ENCODE peak calls at places on chromosomes 7 and 10, in four cellular contexts. V is adrenal gland, X is spleen, N is suprapubic skin. L is an unnamed sample.

GRCh38 chr7:13032524-13032923 is 345.1 kb downstream of the ARL4A start:
- DNase-seq in V (no peak), X (no peak), N (no peak), L (no peak)

GRCh38 chr10:66928000-66928770 is 2.3 kb downstream of the LRRTM3 start:
- DNase-seq in V (peak; percentile 74), X (no peak), N (no peak), L (no peak)

GRCh38 chr10:96511044-96511945 is 2.4 kb downstream of the TLL2 start:
- DNase-seq in V (peak; percentile 64), X (no peak), N (peak; percentile 65), L (no peak)

GRCh38 chr7:105649727-105650381 is 68.6 kb upstream of the EFCAB10 start:
- DNase-seq in N (no peak), V (no peak), X (no peak), L (no peak)

GRCh38 chr7:20146461-20146860 is 70.7 kb downstream of the MACC1 start:
- DNase-seq in V (no peak), X (no peak), N (no peak), L (no peak)

GRCh38 chr10:123517901-123518300 is 148.3 kb upstream of the GPR26 start:
- DNase-seq in V (peak; percentile 23), N (peak; percentile 59), X (no peak), L (no peak)

GRCh38 chr7:5677538-5678294 is 103.7 kb downstream of the RNF216 start:
- DNase-seq in V (peak; percentile 85), N (peak; percentile 85), X (peak; percentile 84), L (peak; percentile 69)

GRCh38 chr10:20185116-20185515 is 368.9 kb downstream of the PLXDC2 start:
- DNase-seq in V (no peak), X (no peak), N (no peak), L (no peak)

GRCh38 chr7:48636391-48637015 is 287.8 kb upstream of the CDC14C start:
- DNase-seq in X (no peak), V (no peak), N (no peak), L (no peak)

GRCh38 chr10:3781458-3782098 is 3.4 kb downstream of the KLF6 start:
- DNase-seq in V (peak; percentile 70), N (no peak), X (peak; percentile 93), L (no peak)

GRCh38 chr7:17302575-17303142 is 4.2 kb downstream of the AHR start:
- DNase-seq in X (no peak), N (no peak), V (no peak), L (no peak)

GRCh38 chr7:17941171-17941490 is 837 bp upstream of the SNX13 start:
- DNase-seq in X (no peak), V (no peak), N (no peak), L (no peak)

GRCh38 chr7:83001362-83002040 is 161.2 kb downstream of the PCLO start:
- DNase-seq in N (no peak), V (no peak), X (no peak), L (no peak)

GRCh38 chr7:28077616-28078015 is 103.0 kb downstream of the JAZF1 start:
- DNase-seq in X (no peak), V (no peak), N (no peak), L (no peak)

GRCh38 chr7:92836489-92837213 is at the start of gene CDK6:
- DNase-seq in V (peak; percentile 65), X (peak; percentile 92), N (peak; percentile 79), L (peak; percentile 61)

GRCh38 chr7:75054744-75055527 is 18.7 kb downstream of the RCC1L start:
- DNase-seq in X (no peak), N (no peak), V (peak; percentile 92), L (peak; percentile 47)

GRCh38 chr10:90179696-90180407 is 478.5 kb downstream of the KIF20B start:
- DNase-seq in N (no peak), X (no peak), V (no peak), L (no peak)

GRCh38 chr7:113209449-113210203 is 91.3 kb upstream of the SMIM30 start:
- DNase-seq in N (no peak), V (no peak), X (no peak), L (no peak)

GRCh38 chr10:60572511-60573194 is 183.0 kb upstream of the ANK3 start:
- DNase-seq in N (no peak), V (no peak), X (no peak), L (peak; percentile 8)

GRCh38 chr10:30058570-30059132 is 735 bp downstream of the JCAD start:
- DNase-seq in N (no peak), X (peak; percentile 77), V (no peak), L (peak; percentile 15)

GRCh38 chr10:34107623-34108516 is 707.2 kb downstream of the PARD3 start:
- DNase-seq in X (no peak), V (no peak), N (no peak), L (no peak)
- TF ChIP-seq CTCF in X (no peak), V (no peak), N (no peak), L (no peak)

GRCh38 chr10:102675887-102676616 is 31.8 kb downstream of the TRIM8 start:
- DNase-seq in V (peak; percentile 73), X (no peak), N (no peak), L (no peak)

GRCh38 chr10:102676916-102677315 is 32.6 kb downstream of the TRIM8 start:
- DNase-seq in N (no peak), V (no peak), X (no peak), L (no peak)

GRCh38 chr10:102681696-102682095 is 32.5 kb downstream of the ARL3 start:
- DNase-seq in N (no peak), V (no peak), X (no peak), L (no peak)

GRCh38 chr10:102677736-102678354 is 33.6 kb downstream of the TRIM8 start:
- DNase-seq in X (no peak), N (no peak), V (no peak), L (no peak)

DNA sequence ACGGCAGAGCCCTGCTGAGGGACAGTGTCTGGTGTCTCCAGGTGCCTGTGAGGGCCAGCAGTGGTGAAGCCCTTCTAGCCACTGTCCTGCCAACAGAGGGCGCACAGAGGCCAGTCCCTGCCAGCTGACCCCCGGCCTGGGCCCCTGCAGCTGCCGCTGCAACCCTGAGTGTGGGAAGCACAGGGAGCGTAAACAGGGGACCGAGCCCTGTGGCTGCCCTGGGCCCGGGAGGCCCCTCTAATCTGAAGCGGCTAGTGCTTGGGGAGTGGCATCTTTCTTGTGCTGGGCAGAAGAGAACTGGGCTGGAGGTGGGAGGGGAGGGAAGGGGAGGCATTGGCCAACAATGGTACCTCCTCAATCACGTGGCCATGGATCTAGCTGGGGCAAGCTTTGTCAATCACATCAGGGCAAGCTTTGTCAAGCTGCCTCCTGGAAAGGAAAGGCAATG is 34.6 kb downstream of the TRIM8 start:
- DNase-seq in V (peak; percentile 87), X (peak; percentile 90), N (no peak), L (peak; percentile 70)
- H3K4me1 ChIP-seq in V (peaks cover 53% of the 10 kb centered on the region), X (peaks cover 26% of the 10 kb centered on the region), N (peaks cover 41% of the 10 kb centered on the region), L (peaks cover 30% of the 10 kb centered on the region)

DNA sequence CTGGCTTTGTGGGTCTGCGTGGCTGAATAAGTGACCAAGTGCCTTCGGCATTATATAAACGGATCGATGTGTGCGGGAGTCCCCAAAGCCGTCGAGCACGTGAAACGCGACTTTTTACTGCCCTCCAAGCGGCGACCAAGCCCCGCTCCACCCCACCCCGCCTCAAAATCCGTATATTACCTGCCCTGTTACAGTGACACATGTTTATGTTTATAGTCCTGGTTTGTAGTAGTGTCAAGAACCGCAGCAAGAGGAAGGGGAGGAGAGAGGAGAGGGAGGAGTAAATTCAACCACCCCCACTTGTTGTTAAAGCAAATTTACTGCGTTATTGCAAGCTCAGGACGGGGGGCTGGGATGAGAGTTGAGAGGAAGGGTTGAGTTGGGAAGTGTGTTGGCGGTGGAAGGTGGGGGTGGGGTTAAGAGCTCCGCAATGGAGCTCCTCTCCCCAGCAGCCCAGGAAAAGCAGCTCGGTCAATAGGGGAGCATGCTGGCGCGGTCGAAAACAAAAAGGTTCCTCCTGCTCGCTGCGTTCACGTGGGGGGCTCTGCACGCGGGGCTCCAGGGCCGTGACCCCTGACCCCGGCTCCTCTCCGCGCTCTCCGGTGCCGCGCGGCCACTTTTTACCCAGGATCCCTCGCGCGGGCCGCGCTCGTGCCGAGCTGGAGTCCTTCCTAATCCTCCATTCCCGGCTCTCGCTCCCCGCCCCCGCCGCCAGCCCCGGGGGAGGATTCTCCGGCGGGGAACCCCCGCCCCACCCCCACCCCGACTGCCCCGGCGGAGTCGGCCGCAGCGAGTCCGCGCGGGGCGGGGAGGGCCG is at the start of gene SKIDA1:
- DNase-seq in N (no peak), V (peak; percentile 93), X (peak; percentile 93), L (peak; percentile 93)
- TF ChIP-seq POLR2A in N (peak; percentile 21), V (peak; percentile 86), X (no peak), L (no peak)

GRCh38 chr10:100660945-100661344 is 84.4 kb upstream of the PAX2 start:
- DNase-seq in V (no peak), N (no peak), X (no peak), L (no peak)

GRCh38 chr10:100658269-100658668 is 87.1 kb upstream of the PAX2 start:
- DNase-seq in N (no peak), V (no peak), X (no peak), L (no peak)

GRCh38 chr10:100662067-100662466 is 83.3 kb upstream of the PAX2 start:
- DNase-seq in X (peak; percentile 44), V (no peak), N (no peak), L (no peak)

GRCh38 chr10:100661546-100661945 is 83.8 kb upstream of the PAX2 start:
- DNase-seq in X (no peak), N (no peak), V (no peak), L (no peak)

GRCh38 chr10:100659361-100660098 is 85.9 kb upstream of the PAX2 start:
- DNase-seq in N (no peak), V (no peak), X (peak; percentile 64), L (no peak)
- TF ChIP-seq CTCF in N (no peak), V (no peak), X (no peak), L (no peak)